ENCODE peak calls at places on chromosome 16, in four cellular contexts. A is mammary epithelial cell, J is A549, L is IMR-90. Y is an unnamed sample.

GRCh38 chr16:8788578-8789172 is 8.8 kb downstream of the TMEM186 start:
- DNase-seq in A (no peak), L (no peak), J (no peak), Y (no peak)

GRCh38 chr16:87180069-87180468 is 137.1 kb downstream of the C16orf95 start:
- DNase-seq in J (no peak), A (no peak), L (no peak), Y (no peak)

GRCh38 chr16:67658849-67659674 is 998 bp downstream of the ACD start:
- DNase-seq in A (no peak), J (no peak), L (no peak), Y (no peak)

GRCh38 chr16:89265647-89266046 is 48.1 kb downstream of the ZNF778 start:
- DNase-seq in L (no peak), A (no peak), J (no peak), Y (no peak)

GRCh38 chr16:80527297-80527696 is 13.5 kb upstream of the DYNLRB2 start:
- DNase-seq in A (peak), L (peak), J (peak), Y (peak)

GRCh38 chr16:66270333-66270927 is 96.1 kb upstream of the CDH5 start:
- DNase-seq in L (peak), J (peak), A (peak), Y (peak)

GRCh38 chr16:81697886-81698635 is 81.0 kb upstream of the PLCG2 start:
- DNase-seq in L (no peak), J (no peak), A (no peak), Y (no peak)

GRCh38 chr16:81531415-81531814 is 86.8 kb downstream of the CMIP start:
- DNase-seq in A (peak), L (no peak), J (peak), Y (no peak)

GRCh38 chr16:67270931-67271338 is 8.4 kb upstream of the PLEKHG4 start:
- DNase-seq in J (no peak), L (no peak), A (no peak), Y (no peak)

GRCh38 chr16:84540194-84540593 is 35.7 kb upstream of the MEAK7 start:
- DNase-seq in J (no peak), L (no peak), A (no peak), Y (no peak)

GRCh38 chr16:8946544-8946943 is 17.2 kb downstream of the USP7 start:
- DNase-seq in L (no peak), J (no peak), A (no peak), Y (no peak)

GRCh38 chr16:87806608-87807546 is 41.1 kb upstream of the KLHDC4 start:
- DNase-seq in A (peak), L (peak), J (peak), Y (no peak)

GRCh38 chr16:66304151-66304550 is 62.3 kb upstream of the CDH5 start:
- DNase-seq in L (no peak), A (no peak), J (no peak), Y (no peak)

GRCh38 chr16:53989597-53989996 is 285.6 kb downstream of the FTO start:
- DNase-seq in J (no peak), L (no peak), A (no peak), Y (no peak)

GRCh38 chr16:64907844-64908243 is 214.0 kb downstream of the CDH11 start:
- DNase-seq in J (no peak), L (peak), A (no peak), Y (no peak)

GRCh38 chr16:11705311-11705710 is 37.1 kb downstream of the SNN start:
- DNase-seq in L (no peak), J (no peak), A (no peak), Y (no peak)

GRCh38 chr16:66905633-66906539 is 12.8 kb downstream of the CDH16 start:
- DNase-seq in A (peak), J (no peak), L (no peak), Y (peak)

GRCh38 chr16:79838860-79839259 is 238.3 kb upstream of the MAF start:
- DNase-seq in L (no peak), A (no peak), J (no peak), Y (no peak)

GRCh38 chr16:87326151-87326571 is 9.0 kb upstream of the C16orf95 start:
- DNase-seq in A (no peak), L (no peak), J (no peak), Y (no peak)

GRCh38 chr16:57260294-57260929 is 15.4 kb downstream of the ARL2BP start:
- DNase-seq in L (peak), A (peak), J (no peak), Y (peak)

GRCh38 chr16:14649816-14650215 is 17.1 kb downstream of the BFAR start:
- DNase-seq in A (no peak), J (no peak), L (no peak), Y (no peak)

GRCh38 chr16:4477966-4478365 is 1.8 kb downstream of the HMOX2 start:
- DNase-seq in L (peak), A (peak), J (no peak), Y (peak)

GRCh38 chr16:8849411-8850011 is 19.3 kb downstream of the CARHSP1 start:
- DNase-seq in A (no peak), L (no peak), J (no peak), Y (no peak)

GRCh38 chr16:1395444-1396074 is 18.9 kb downstream of the UNKL start:
- DNase-seq in A (no peak), L (no peak), J (no peak), Y (no peak)
- H3K27ac ChIP-seq in A (no peak), L (no peak), J (no peak), Y (no peak)

GRCh38 chr16:732936-733335 is 6.0 kb downstream of the HAGHL start:
- DNase-seq in J (peak), A (no peak), L (peak), Y (no peak)

GRCh38 chr16:734981-735881 is 5.6 kb downstream of the CIAO3 start:
- DNase-seq in J (no peak), A (no peak), L (no peak), Y (no peak)

GRCh38 chr16:732332-732731 is 5.4 kb downstream of the HAGHL start:
- DNase-seq in L (no peak), J (no peak), A (no peak), Y (no peak)

GRCh38 chr16:734208-734980 is 6.4 kb downstream of the CIAO3 start:
- DNase-seq in L (no peak), J (no peak), A (no peak), Y (no peak)

GRCh38 chr16:733382-734207 is 6.7 kb downstream of the HAGHL start:
- DNase-seq in J (peak), A (no peak), L (no peak), Y (peak)
- TF ChIP-seq CTCF in J (peak), A (peak), L (peak), Y (peak)

GRCh38 chr16:74745109-74745615 is 29.5 kb downstream of the FA2H start:
- DNase-seq in J (no peak), L (no peak), A (no peak), Y (no peak)

GRCh38 chr16:74744566-74744965 is 30.1 kb downstream of the FA2H start:
- DNase-seq in J (no peak), L (no peak), A (no peak), Y (no peak)

GRCh38 chr16:74743668-74744299 is 30.8 kb downstream of the FA2H start:
- DNase-seq in L (peak), A (peak), J (peak), Y (no peak)

GRCh38 chr16:74747716-74748041 is 26.9 kb downstream of the FA2H start:
- DNase-seq in L (no peak), J (no peak), A (no peak), Y (no peak)

GRCh38 chr16:74745926-74746325 is 28.7 kb downstream of the FA2H start:
- DNase-seq in L (no peak), J (no peak), A (no peak), Y (no peak)
- H3K4me2 ChIP-seq in L (no peak), J (no peak), A (no peak), Y (no peak)

GRCh38 chr16:19776565-19776964 is 58.5 kb downstream of the IQCK start:
- DNase-seq in L (no peak), J (no peak), A (no peak), Y (no peak)
- H3K27ac ChIP-seq in L (no peak), J (no peak), A (no peak), Y (no peak)

GRCh38 chr16:17277981-17278381 is 192.8 kb downstream of the XYLT1 start:
- DNase-seq in L (peak), J (peak), A (no peak), Y (peak)
- TF ChIP-seq CTCF in L (peak), J (peak), A (no peak), Y (peak)

GRCh38 chr16:50311134-50311528 is 44.8 kb downstream of the ADCY7 start:
- DNase-seq in L (no peak), J (no peak), A (no peak), Y (no peak)

GRCh38 chr16:50309156-50309526 is 42.8 kb downstream of the ADCY7 start:
- DNase-seq in L (no peak), A (no peak), J (no peak), Y (no peak)

GRCh38 chr16:50311891-50312501 is 45.6 kb downstream of the ADCY7 start:
- DNase-seq in L (no peak), J (no peak), A (no peak), Y (no peak)

GRCh38 chr16:50309527-50310307 is 43.4 kb downstream of the ADCY7 start:
- DNase-seq in L (no peak), A (no peak), J (no peak), Y (no peak)

GRCh38 chr16:50310308-50311133 is 44.2 kb downstream of the ADCY7 start:
- DNase-seq in L (no peak), A (no peak), J (no peak), Y (no peak)
- H3K4me2 ChIP-seq in L (no peak), A (no peak), J (no peak), Y (no peak)

Y was measured in neural progenitor cell.